ENCODE peak calls at places on chromosomes 12 and 14, in four cellular contexts. C, W, F and E are unnamed samples.

GRCh38 chr12:10030446-10030845 is at the start of gene CLEC9A:
- DNase-seq in C (no peak), W (no peak), F (no peak), E (no peak)

GRCh38 chr14:103257211-103257962 is 76.7 kb upstream of the EIF5 start:
- DNase-seq in C (no peak), W (no peak), F (no peak), E (no peak)

GRCh38 chr12:46209914-46210834 is 58.7 kb downstream of the SLC38A1 start:
- DNase-seq in C (no peak), W (no peak), F (peak; percentile 11), E (peak; percentile 68)

GRCh38 chr12:162467-163307 is 51.3 kb downstream of the SLC6A12 start:
- DNase-seq in C (no peak), W (no peak), F (no peak), E (no peak)

GRCh38 chr14:81265641-81266169 is 44.9 kb upstream of the GTF2A1 start:
- DNase-seq in C (no peak), W (no peak), F (no peak), E (no peak)

GRCh38 chr14:101469382-101470251 is 91.7 kb upstream of the DIO3 start:
- DNase-seq in C (no peak), W (no peak), F (no peak), E (no peak)

GRCh38 chr14:30610719-30611388 is 11.3 kb upstream of the SCFD1 start:
- DNase-seq in C (peak; percentile 38), W (peak; percentile 13), F (peak; percentile 75), E (no peak)

GRCh38 chr12:29960113-29960512 is 176.4 kb upstream of the TMTC1 start:
- DNase-seq in C (no peak), W (no peak), F (no peak), E (no peak)

DNA sequence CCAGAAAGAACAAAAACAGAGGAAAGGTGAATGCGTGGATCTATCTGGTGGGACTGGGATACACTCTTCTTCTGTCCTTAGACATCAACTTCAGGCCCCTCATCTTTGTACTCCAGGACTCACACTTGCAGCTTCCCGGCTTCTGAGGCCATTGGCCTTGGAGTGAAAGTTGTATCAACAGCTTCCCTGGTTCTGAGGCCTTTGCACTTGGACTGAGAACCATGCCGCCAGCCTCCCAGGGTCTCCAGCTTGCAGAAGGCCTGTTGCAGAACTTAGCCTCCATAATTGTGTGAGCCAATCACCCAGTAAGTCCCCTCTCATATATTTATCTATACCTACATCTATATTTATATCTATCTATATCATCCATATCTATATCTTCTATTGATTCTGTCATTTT is 218.4 kb downstream of the SOX5 start:
- DNase-seq in C (no peak), W (no peak), F (no peak), E (no peak)
- TF ChIP-seq MYC in C (no peak), W (no peak), F (no peak), E (no peak)

GRCh38 chr14:75150150-75150549 is 23.3 kb upstream of the NEK9 start:
- DNase-seq in C (no peak), W (no peak), F (no peak), E (no peak)

GRCh38 chr14:75143761-75144527 is 17.1 kb upstream of the NEK9 start:
- DNase-seq in C (no peak), W (no peak), F (no peak), E (no peak)

GRCh38 chr14:75144944-75145343 is 18.1 kb upstream of the NEK9 start:
- DNase-seq in C (no peak), W (no peak), F (no peak), E (no peak)

GRCh38 chr14:75142494-75142893 is 15.6 kb upstream of the NEK9 start:
- DNase-seq in C (no peak), W (no peak), F (no peak), E (no peak)

GRCh38 chr14:75147423-75148071 is 20.7 kb upstream of the NEK9 start:
- DNase-seq in C (no peak), W (no peak), F (peak; percentile 97), E (no peak)
- TF ChIP-seq MYC in C (no peak), W (no peak), F (no peak), E (no peak)

DNA sequence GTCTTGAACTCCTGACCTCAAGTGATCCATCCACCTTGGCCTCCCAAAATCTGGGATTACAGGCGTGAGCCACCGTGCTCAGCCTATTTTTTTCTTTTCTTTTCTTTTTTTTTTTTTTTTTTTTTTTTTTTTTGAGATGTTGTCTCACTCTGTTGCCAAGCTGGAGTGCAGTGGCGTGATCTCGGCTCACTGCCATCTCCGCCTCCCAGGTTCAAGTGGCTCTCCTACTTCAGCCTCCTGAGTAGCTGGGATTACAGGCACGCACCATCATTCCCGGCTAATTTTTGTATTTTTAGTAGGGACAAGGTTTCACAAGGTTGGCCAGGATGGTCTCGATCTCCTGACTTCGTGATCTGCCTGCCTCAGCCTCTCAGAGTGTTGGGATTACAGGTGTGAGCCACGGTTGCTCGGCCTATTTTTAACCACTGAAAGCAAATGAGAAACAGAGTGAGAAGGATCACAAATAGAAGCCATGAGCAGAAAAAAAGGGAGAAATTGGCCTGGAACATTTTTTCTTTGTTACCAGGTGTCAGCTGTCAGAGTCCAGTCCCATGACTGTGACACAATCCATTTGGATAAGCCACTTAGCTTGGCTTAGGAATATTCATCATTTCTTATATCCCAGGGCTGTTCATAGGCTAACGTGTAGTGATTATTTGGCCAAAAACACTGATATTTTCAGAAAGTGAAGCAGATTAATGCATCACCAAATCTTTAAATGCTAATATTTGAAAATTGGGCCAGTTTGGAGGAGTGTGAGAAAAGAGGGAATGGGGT is 7.9 kb upstream of the NFKBIA start:
- DNase-seq in C (no peak), W (no peak), F (no peak), E (no peak)
- TF ChIP-seq MYC in C (no peak), W (no peak), F (no peak), E (no peak)

DNA sequence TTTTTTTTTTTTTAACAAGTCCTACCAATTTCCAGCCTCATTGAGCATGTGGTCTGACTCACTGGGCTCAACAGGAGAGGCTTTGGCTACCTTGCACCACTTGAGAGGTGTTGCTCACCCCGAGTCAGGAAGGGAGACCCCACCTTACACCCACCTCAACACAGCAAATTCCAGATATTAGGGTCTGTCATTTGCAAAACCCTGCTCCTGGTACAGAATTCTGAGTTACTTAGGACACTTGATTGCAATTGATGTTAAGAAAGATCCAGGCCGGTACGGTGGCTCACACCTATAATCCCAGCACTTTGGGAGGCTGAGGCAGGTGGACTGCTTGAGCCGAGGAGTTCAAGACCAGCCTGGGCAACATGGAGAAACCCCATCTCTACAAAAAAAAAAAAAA is 14.1 kb downstream of the DGLUCY start:
- DNase-seq in C (no peak), W (no peak), F (no peak), E (no peak)
- TF ChIP-seq MYC in C (no peak), W (no peak), F (no peak), E (no peak)

GRCh38 chr12:21759737-21760136 is 14.8 kb downstream of the KCNJ8 start:
- DNase-seq in C (no peak), W (no peak), F (no peak), E (no peak)
- TF ChIP-seq MYC in C (no peak), W (no peak), F (no peak), E (no peak)

DNA sequence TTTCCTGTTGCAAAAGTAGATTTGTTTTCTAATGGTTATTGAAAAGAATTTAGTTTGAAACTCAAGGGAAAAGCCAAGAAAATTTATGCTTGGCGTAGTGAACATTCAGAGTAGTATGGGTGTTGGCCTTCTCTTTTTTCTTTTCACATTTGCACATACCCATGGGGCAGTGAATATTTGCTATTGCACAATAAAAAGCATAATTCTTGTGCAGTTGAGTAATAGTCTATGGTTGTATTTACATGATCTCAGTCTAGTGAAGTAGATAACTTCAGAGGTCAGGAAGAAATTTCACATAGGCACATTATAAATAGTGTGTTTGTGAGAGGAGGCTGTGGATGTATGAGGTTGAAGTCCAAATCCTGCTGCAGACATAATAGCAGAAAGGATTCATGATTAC is 158.1 kb downstream of the FLRT2 start:
- DNase-seq in C (no peak), W (no peak), F (no peak), E (no peak)
- TF ChIP-seq MYC in C (no peak), W (no peak), F (no peak), E (no peak)

DNA sequence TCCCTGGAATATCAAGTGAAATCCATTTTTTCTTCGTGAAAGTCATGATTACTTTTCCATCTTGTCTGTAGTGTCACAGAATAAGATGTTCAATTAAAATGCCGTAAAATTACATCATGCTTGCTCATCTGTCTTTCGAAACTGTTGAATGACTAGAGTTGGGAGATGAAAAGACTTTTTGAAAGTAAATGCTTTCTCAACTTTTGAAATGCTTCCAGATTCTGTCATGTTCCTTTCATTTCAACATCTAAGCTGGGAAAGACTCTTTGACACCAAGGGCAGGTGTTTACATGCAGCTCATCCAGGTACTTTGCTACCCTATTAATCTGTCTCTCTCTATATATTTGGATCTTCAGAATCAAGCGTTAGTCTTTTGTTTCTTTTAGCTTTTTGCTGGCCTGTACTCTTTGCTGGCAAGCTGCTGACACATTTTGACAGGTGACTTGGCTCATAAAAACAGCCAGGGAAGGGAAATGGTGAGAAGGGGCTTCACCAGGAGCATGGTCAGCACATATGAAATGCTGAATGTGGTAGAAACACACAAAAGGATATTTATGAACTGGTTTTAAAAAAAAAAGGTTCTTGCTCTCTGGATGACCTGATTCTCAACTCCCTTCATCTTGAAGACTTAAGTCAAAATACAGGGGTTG is 77.0 kb upstream of the METAP2 start:
- DNase-seq in C (no peak), W (no peak), F (peak; percentile 15), E (no peak)
- TF ChIP-seq MYC in C (no peak), W (no peak), F (no peak), E (no peak)

DNA sequence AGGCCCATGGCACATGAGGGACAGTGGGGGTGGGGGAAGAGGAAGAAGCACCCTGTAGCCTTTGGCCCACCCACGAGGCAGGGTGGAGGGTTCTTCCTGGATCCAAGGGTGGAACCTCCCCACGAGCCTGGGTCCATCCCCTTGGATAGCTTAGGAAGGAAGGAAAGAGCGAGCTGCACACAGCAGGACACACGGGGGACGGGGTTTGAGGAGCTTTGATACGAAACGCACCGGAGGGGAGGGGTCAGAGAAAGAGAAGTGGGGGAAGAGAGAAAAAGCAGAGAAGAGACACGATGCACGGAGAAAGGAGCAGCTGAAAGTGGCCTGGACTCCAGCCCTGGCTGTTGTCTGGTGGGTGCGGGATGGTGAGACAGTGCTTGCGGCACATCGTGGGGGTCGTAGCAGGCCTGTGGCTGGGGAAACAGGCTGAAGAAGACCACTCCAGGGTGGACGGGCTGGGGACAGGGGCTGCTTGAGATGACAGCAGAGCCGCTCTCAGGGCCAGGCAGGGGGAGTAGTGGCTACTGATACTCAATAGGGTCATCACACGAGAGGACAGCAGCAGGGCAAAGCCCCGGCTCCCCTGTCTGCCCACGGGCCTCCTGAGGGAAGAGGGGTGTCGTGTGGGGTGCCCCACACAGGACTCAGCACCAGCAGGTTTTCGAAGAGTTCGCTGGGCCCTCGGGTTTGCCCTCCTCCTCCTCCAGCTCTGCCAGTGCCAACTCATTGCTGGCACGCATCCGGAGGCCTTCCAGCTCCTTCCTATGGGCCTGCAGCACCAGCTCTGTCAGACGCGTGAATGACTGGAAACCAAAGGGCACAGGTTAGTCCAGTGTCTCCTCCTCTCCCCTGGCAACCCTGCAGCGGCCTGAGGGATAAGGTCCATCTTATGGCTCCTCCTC is 5.4 kb upstream of the GPX2 start:
- DNase-seq in C (no peak), W (no peak), F (peak; percentile 85), E (no peak)
- TF ChIP-seq MYC in C (no peak), W (no peak), F (no peak), E (no peak)